ENCODE peak calls at places on chromosomes 6 and 20, in nine cellular contexts. H is mammary epithelial cell, S is PC-3, T is HepG2, A is fibroblast of lung, L is hepatocyte, X is H1, C is astrocyte, Z is GM23338. V is an unnamed sample.

GRCh38 chr6:130307752-130308361 is 58.0 kb upstream of the TMEM200A start:
- DNase-seq in T (peak; percentile 61), A (peak; percentile 79), L (peak; percentile 23), C (peak; percentile 72), X (no peak), S (peak; percentile 86), Z (no peak), H (peak; percentile 80), V (no peak)

GRCh38 chr20:22408521-22409402 is 175.6 kb downstream of the FOXA2 start:
- DNase-seq in S (peak; percentile 21), T (no peak), X (no peak), Z (no peak), L (no peak), C (no peak), H (no peak), A (no peak), V (no peak)

GRCh38 chr6:84773431-84774173 is 9.2 kb upstream of the TBX18 start:
- DNase-seq in Z (peak; percentile 69), T (no peak), H (peak; percentile 37), C (no peak), S (no peak), A (no peak), L (peak; percentile 55), X (peak; percentile 78), V (peak; percentile 70)

GRCh38 chr6:44524491-44525227 is 137.2 kb downstream of the CDC5L start:
- DNase-seq in S (no peak), C (no peak), X (no peak), L (no peak), Z (no peak), A (no peak), H (peak; percentile 53), T (no peak), V (no peak)

GRCh38 chr6:164207024-164207423 is 792.5 kb downstream of the QKI start:
- DNase-seq in Z (no peak), C (no peak), A (no peak), L (no peak), H (no peak), T (no peak), X (no peak), S (no peak), V (no peak)

GRCh38 chr6:42726485-42727083 is 4.2 kb upstream of the PRPH2 start:
- DNase-seq in T (peak; percentile 84), X (peak; percentile 54), Z (peak; percentile 95), A (peak; percentile 85), S (peak; percentile 77), C (peak; percentile 76), L (peak; percentile 92), H (peak; percentile 64), V (peak; percentile 88)

GRCh38 chr20:1448081-1448627 is 18.5 kb downstream of the NSFL1C start:
- DNase-seq in H (no peak), S (no peak), A (no peak), L (no peak), Z (no peak), C (no peak), X (no peak), T (no peak), V (no peak)

GRCh38 chr6:116280161-116280959 is 630 bp upstream of the TSPYL1 start:
- DNase-seq in Z (peak; percentile 23), L (no peak), X (no peak), H (no peak), A (no peak), C (no peak), S (no peak), T (no peak), V (no peak)

GRCh38 chr6:72861935-72862432 is 240.1 kb downstream of the KCNQ5 start:
- DNase-seq in Z (no peak), A (peak; percentile 65), S (peak; percentile 67), X (no peak), C (peak; percentile 49), T (no peak), H (peak; percentile 39), L (no peak), V (peak; percentile 88)

GRCh38 chr20:9344080-9344920 is 170.1 kb upstream of the LAMP5 start:
- DNase-seq in H (no peak), X (no peak), L (no peak), A (peak; percentile 51), S (peak; percentile 47), C (peak; percentile 49), Z (no peak), T (no peak), V (peak; percentile 64)

DNA sequence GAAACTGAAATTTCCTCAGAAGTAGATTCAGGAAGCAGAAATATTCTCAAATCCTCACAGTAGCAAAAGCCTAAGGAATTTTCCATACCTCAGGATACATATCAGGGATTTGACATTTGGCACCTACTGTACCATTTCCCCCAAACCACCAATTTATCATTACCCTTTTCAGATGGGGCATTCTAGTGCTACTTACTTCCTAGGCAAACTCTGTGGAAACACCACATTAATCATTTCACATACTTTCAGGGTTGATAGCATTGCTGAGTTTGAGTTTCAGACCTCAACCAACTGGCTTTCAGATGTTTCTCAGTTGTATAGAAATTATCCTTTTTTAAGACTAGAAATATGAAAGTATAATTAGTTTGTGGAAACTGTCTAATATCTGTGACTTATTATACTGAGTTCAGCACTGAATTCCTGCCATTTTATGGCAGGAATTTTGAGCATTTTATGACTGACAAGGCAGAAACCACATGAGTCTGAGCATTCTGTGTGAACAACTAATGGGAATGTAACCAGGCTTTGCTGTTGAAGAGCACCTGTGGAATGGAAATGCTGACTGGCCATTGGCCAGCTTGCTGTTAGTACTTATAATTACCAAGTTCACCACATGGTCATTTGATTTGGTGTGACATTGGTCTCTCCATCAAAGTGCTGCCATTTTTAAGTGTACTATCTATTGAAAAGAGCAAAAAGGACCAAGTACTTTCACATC is 35.1 kb upstream of the IRAK1BP1 start:
- DNase-seq in L (no peak), A (peak; percentile 84), Z (no peak), T (no peak), X (no peak), S (no peak), H (peak; percentile 6), C (peak; percentile 83), V (no peak)
- H3K27ac ChIP-seq in L (no peak overlapping the region), A (no peak overlapping the region), Z (no peak overlapping the region), T (no peak overlapping the region), X (no peak overlapping the region), S (no peak overlapping the region), H (no peak overlapping the region), C (no peak overlapping the region), V (no peak overlapping the region)

DNA sequence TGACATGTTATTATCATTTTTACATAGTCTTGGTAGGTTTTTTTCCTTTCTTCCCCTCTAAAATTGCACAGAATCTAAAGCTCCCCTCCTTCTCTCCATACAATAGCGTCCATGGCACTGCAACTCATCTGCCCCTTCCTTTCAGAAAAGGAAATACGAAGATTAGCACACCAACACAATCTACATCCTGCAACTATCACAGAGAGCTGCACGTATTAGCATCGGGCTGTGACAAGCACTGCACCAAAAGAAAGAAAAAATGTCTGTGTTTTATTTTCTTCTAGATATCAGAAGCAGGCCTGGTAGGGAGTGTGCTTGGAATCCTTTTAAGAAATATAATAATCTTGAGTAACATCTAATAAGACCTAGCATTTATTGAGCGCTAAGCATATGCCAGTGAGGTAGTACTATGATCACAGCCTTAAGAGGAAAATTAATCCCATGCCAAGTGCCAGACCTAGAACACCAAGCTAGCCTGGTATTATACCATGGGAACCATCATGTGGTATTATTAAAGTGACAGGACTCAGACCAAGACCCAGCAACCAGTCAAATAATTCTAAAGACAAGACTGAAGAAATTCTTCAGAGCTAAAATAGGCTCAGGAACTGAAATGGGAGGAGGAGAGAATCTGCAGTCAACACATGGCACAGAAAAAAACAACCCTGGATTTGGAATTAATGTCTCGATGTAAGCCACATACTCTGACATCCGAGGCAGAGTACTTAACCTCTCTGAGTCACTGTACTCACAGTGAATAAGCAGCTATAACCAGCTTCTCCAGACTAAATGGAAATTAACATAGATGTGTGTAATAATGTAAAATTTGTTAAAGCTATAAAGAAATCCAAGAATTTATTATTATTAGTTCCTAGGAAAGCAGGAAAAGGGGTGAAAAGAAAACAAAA is 124.3 kb downstream of the IPCEF1 start:
- DNase-seq in X (no peak), S (peak; percentile 65), H (no peak), A (peak; percentile 57), L (no peak), Z (no peak), T (no peak), C (peak; percentile 32), V (no peak)
- TF ChIP-seq EZH2 in X (no peak), S (no peak), H (no peak), A (no peak), L (no peak), Z (no peak), T (no peak), C (no peak), V (no peak)

DNA sequence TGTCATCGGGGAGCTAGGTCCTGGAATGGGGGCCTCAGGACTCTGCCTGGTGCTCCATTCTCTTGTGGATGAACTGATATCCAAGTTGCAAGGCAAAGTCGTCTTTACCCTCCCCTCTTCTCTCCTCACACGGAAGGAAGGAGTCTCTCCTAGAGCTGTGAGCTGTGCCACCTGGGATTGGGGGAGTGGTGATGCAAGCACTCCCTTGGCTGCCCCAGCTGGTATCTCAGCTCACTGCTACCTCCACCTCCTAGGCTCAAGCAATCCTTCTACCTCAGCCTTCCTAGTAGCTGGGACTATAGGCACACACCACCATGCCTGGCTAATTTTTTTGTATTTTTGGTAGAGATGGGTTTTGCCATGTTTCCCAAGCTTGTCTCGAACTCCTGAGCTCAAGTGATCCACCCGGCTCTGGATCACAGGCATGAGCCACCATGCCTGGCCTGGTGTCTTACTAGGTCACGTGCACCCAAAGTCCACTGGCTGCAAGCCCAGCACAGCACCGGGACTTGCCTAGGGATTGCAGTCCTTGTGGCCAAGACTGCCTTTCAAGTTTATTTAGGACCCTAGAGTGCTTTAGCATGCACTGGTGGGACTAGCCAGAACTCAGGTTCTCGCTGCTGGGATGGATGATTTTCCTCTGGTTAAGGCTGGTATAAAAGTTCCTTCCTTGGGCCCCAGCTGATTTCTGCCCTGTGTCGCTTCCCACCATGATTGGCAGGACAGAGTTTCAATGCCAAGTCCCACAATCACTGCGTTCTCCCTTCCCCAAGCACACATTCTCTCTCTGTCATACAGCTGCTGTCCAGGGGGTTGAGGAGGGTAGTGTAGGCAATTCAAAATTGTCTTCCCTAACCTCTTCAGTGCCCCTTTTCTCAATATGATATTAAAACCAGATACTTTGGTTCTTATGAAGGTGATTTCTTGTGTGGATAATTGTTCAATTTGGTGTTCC is 33.5 kb downstream of the SMAP1 start:
- DNase-seq in S (no peak), Z (no peak), X (no peak), H (no peak), T (no peak), C (no peak), A (no peak), L (no peak), V (no peak)
- H2AFZ ChIP-seq in S (no peak overlapping the region), Z (no peak overlapping the region), X (no peak overlapping the region), H (no peak overlapping the region), T (no peak overlapping the region), C (no peak overlapping the region), A (no peak overlapping the region), L (no peak overlapping the region), V (no peak overlapping the region)

DNA sequence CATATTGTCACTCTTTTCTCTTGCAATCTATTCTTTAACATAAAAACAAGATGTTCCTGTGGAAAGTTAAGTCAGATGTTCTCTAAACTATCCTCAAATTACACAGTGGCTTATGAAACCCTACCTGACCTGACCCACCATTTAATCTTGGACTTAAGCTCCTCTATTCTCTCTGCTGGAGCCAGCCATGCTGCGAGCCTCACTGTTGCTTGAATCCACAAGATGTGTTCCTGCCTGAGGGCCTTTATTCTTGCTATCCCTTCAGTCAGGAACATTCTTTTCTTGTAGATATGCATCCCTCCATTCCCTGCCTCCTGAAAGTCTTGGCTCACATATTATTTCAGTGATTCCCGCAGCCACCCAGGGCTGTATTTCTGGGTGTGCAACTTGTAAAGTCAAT is 283.2 kb downstream of the EPHA7 start:
- DNase-seq in H (no peak), L (no peak), S (no peak), X (no peak), T (no peak), A (no peak), Z (peak; percentile 22), C (no peak), V (no peak)
- H3K27ac ChIP-seq in H (no peak overlapping the region), L (no peak overlapping the region), S (no peak overlapping the region), X (no peak overlapping the region), T (no peak overlapping the region), A (no peak overlapping the region), Z (no peak overlapping the region), C (no peak overlapping the region), V (no peak overlapping the region)

GRCh38 chr20:58851969-58852458 is 502 bp upstream of the GNAS start:
- DNase-seq in Z (no peak), X (no peak), H (no peak), A (no peak), S (no peak), C (no peak), L (no peak), T (no peak), V (no peak)
- TF ChIP-seq EZH2 in Z (peak; percentile 53), X (peak; percentile 25), H (no peak), A (no peak), S (no peak), C (no peak), L (peak; percentile 77), T (no peak), V (no peak)

V was measured in endothelial cell of umbilical vein.